ENCODE peak calls at places on chromosomes 13 and 19, in four cellular contexts. N is uterus, G is psoas muscle, L is tibial nerve. A is an unnamed sample.
A peak's percentile ranks its signal among the peaks of the same experiment; 100 is the strongest.

GRCh38 chr19:15595069-15595468 is 19.9 kb upstream of the CYP4F8 start:
- DNase-seq in G (no peak), N (no peak), L (no peak), A (no peak)

GRCh38 chr19:18809149-18809978 is 18.3 kb upstream of the COMP start:
- DNase-seq in G (peak; percentile 83), N (peak; percentile 83), L (peak; percentile 81), A (no peak)

GRCh38 chr13:38804061-38804460 is 117.2 kb downstream of the FREM2 start:
- DNase-seq in L (no peak), N (no peak), G (no peak), A (no peak)

GRCh38 chr19:42254083-42254849 is 662 bp downstream of the ERF start:
- DNase-seq in L (peak; percentile 79), N (peak; percentile 76), G (peak; percentile 80), A (peak; percentile 84)

GRCh38 chr19:42601811-42602443 is 7.2 kb upstream of the CEACAM8 start:
- DNase-seq in G (no peak), N (no peak), L (no peak), A (no peak)

GRCh38 chr13:43132911-43133310 is 109.5 kb downstream of the DNAJC15 start:
- DNase-seq in L (no peak), G (no peak), N (no peak), A (no peak)

GRCh38 chr19:4557971-4558941 is 1.2 kb downstream of the SEMA6B start:
- DNase-seq in N (peak; percentile 34), G (no peak), L (no peak), A (peak; percentile 19)

GRCh38 chr19:3176715-3177501 is 1.7 kb upstream of the S1PR4 start:
- DNase-seq in N (no peak), L (no peak), G (no peak), A (peak; percentile 82)

GRCh38 chr13:82248713-82249112 is 1633.6 kb downstream of the SLITRK1 start:
- DNase-seq in G (no peak), N (no peak), L (no peak), A (no peak)

GRCh38 chr13:100209857-100210580 is 121.1 kb downstream of the PCCA start:
- DNase-seq in N (no peak), L (no peak), G (no peak), A (no peak)

GRCh38 chr19:771332-771785 is 20.4 kb downstream of the MISP start:
- DNase-seq in G (peak; percentile 72), L (no peak), N (no peak), A (no peak)

GRCh38 chr13:71968025-71968424 is 101.0 kb upstream of the DACH1 start:
- DNase-seq in N (no peak), L (no peak), G (no peak), A (no peak)

GRCh38 chr13:40485611-40486517 is 180.6 kb downstream of the FOXO1 start:
- DNase-seq in L (no peak), N (no peak), G (no peak), A (peak; percentile 63)

GRCh38 chr13:94188173-94188869 is 291.2 kb downstream of the DCT start:
- DNase-seq in L (no peak), G (no peak), N (no peak), A (no peak)

GRCh38 chr13:94020426-94020825 is 459.1 kb downstream of the DCT start:
- DNase-seq in G (no peak), L (no peak), N (no peak), A (no peak)

GRCh38 chr19:46529622-46530451 is 34.2 kb upstream of the PNMA8B start:
- DNase-seq in G (peak; percentile 80), N (peak; percentile 60), L (peak; percentile 53), A (peak; percentile 69)

GRCh38 chr19:9871626-9872338 is 36.7 kb downstream of the PIN1 start:
- DNase-seq in N (no peak), G (no peak), L (no peak), A (no peak)

GRCh38 chr13:57557979-57558529 is 73.5 kb upstream of the PCDH17 start:
- DNase-seq in N (no peak), G (no peak), L (no peak), A (no peak)

GRCh38 chr13:46267166-46267565 is 55.4 kb downstream of the LRRC63 start:
- DNase-seq in L (no peak), G (no peak), N (no peak), A (no peak)

GRCh38 chr19:17281391-17282304 is at the start of gene ANKLE1:
- DNase-seq in G (peak; percentile 67), N (no peak), L (no peak), A (no peak)

GRCh38 chr13:40207110-40207478 is 459.3 kb downstream of the FOXO1 start:
- DNase-seq in N (no peak), G (no peak), L (no peak), A (no peak)

GRCh38 chr13:91326156-91326555 is 21.3 kb upstream of the MIR17HG start:
- DNase-seq in L (no peak), N (no peak), G (no peak), A (no peak)

GRCh38 chr13:52455677-52456041 is 381 bp downstream of the CKAP2 start:
- DNase-seq in G (peak; percentile 78), N (peak; percentile 63), L (peak; percentile 15), A (peak; percentile 73)

GRCh38 chr19:3129112-3129511 is 6.7 kb upstream of the GNA15 start:
- DNase-seq in G (no peak), N (no peak), L (peak; percentile 54), A (no peak)

GRCh38 chr13:31587696-31588266 is 151.5 kb upstream of the RXFP2 start:
- DNase-seq in N (no peak), L (no peak), G (no peak), A (no peak)

GRCh38 chr13:109576331-109576813 is 210.0 kb downstream of the IRS2 start:
- DNase-seq in G (no peak), L (no peak), N (no peak), A (no peak)

GRCh38 chr19:18612051-18612771 is 459 bp upstream of the TMEM59L start:
- DNase-seq in G (no peak), L (no peak), N (no peak), A (no peak)

GRCh38 chr19:48543121-48543710 is 8.8 kb upstream of the SULT2B1 start:
- DNase-seq in N (no peak), G (peak; percentile 67), L (no peak), A (no peak)

GRCh38 chr19:50820086-50820485 is 3.5 kb downstream of the KLK1 start:
- DNase-seq in L (no peak), N (no peak), G (no peak), A (no peak)
- H3K27me3 ChIP-seq in L (no peaks in the 10 kb centered on the region), N (no peaks in the 10 kb centered on the region), G (no peaks in the 10 kb centered on the region), A (peaks cover 25% of the 10 kb centered on the region)

GRCh38 chr13:50189450-50189849 is 174.2 kb downstream of the KCNRG start:
- DNase-seq in L (no peak), G (no peak), N (no peak), A (no peak)
- TF ChIP-seq CTCF in L (no peak), G (no peak), N (no peak), A (no peak)

DNA sequence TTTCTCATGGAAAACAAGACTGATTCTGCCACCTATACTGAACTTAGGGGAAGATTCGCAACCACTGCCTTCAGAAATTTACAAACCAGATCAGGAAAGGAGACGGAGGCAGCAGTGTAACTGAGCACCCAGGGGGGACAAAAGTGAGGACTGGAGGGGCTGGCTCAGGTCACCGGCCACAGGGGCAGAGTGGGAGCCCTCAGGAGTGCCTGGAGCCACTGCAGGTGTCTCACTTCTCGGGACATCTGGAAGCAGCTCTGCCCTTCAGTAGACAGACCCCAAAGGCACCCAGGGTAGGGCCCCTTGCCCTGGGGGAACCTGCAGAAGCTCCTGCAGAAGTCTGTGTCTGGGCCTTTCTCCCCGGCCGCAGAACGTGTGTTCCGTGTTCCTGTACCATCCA is 5.8 kb downstream of the ARHGEF7 start:
- DNase-seq in N (no peak), L (no peak), G (peak; percentile 32), A (no peak)
- H3K27me3 ChIP-seq in N (peaks cover 6% of the 10 kb centered on the region), L (no peaks in the 10 kb centered on the region), G (no peaks in the 10 kb centered on the region), A (peaks cover 8% of the 10 kb centered on the region)

DNA sequence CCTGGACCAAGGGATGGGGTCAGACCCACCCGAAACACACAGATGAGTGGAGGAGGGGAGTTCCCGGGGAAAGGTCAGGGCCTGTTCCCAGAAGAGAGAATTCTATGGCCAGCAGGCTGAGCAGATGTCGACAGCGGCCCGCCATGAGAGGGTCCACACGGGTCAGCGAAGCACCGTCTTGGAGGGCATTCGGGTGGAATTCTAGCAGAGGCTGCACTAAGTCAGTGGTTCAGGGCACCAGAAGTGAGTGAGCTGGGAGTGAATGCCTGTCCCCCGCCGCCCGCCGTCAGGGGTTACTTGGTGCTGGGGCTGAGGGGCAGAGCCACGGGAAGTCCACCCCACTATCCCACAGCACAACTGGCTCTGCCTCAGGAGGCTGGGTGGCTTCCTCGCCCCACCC is 96.2 kb upstream of the VSTM2B start:
- DNase-seq in G (no peak), L (no peak), N (no peak), A (no peak)
- TF ChIP-seq CTCF in G (no peak), L (no peak), N (no peak), A (no peak)

DNA sequence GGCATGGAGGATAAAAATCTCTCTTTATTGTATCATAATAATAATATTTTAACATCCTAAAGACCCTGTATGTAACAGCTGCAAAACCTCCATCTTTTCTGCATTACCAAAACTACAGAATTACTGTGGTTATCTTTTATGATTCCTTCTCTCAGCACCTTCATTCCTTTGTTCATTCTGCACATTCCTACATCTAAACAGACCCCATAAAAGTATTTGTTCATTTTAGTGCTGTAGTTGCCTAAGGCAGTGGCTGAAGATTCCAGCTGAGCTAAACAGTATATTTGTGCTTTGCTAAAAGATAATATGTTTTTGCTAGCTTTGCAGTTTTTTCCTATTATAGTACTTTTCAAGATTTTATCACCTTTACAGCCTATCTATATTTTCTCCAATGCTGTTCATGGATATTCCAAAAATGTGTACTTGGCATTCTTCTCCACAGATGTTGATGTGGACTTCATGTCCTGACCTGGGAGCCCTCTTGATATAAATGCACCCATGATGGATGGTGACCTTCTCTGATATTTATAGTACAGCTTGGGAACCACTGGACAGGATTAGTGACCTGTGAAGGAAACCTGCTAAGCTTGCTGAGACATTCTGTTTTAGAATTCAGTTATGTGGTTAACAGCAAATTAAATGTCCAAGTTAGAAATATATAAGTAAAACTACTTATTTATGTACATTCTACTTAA is 2832.9 kb upstream of the PCDH20 start:
- DNase-seq in N (no peak), G (no peak), L (no peak), A (no peak)
- H3K27me3 ChIP-seq in N (no peaks in the 10 kb centered on the region), G (no peaks in the 10 kb centered on the region), L (no peaks in the 10 kb centered on the region), A (no peaks in the 10 kb centered on the region)

GRCh38 chr13:26718872-26719271 is 41.7 kb downstream of the GPR12 start:
- DNase-seq in L (no peak), G (no peak), N (no peak), A (no peak)

GRCh38 chr13:26718146-26718545 is 42.4 kb downstream of the GPR12 start:
- DNase-seq in N (no peak), L (no peak), G (no peak), A (no peak)

GRCh38 chr13:26721251-26721939 is 39.2 kb downstream of the GPR12 start:
- DNase-seq in G (peak; percentile 59), L (no peak), N (no peak), A (peak; percentile 53)

GRCh38 chr13:26716984-26717383 is 43.6 kb downstream of the GPR12 start:
- DNase-seq in G (no peak), N (no peak), L (no peak), A (no peak)

DNA sequence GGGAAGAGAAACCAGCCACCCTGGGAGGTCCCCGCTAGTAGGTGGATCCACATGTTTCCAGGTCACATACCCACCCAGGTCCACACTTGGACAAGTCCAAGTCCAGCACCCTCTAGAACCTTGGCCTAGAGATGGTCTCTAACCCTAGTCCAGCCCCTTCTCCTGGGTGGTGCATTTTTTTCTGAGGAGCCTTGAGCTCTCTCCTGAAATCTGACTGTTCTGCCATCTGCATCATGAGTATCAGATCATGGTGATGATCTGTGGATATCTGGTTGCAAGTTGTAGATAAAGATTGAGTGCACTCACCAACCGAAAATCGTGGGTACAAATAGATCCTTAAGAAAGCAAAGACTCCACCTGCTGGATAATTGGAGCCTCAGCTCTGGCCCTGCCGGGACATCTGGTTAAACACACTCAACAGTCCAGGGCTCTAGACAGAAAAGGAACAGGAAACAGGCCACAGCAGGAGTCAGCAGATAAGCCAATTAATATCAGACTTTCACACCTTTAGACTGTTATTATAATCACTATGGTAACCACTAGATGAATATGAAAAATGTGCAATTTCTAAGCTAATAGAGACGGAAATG is 41.1 kb downstream of the GPR12 start:
- DNase-seq in L (no peak), N (no peak), G (no peak), A (no peak)
- TF ChIP-seq CTCF in L (no peak), N (no peak), G (no peak), A (no peak)

A was measured in CD8-positive, alpha-beta T cell.